ENCODE peak calls at places on chromosomes 6 and 20, in ten cellular contexts. O is cardiac muscle cell; Y is neuronal stem cell; D is tibial nerve; Z is endodermal cell; L is HCT116; J is breast epithelium; N is CD4-positive, alpha-beta memory T cell; A is neural progenitor cell; Q is psoas muscle. K is an unnamed sample.
A peak's percentile ranks its signal among the peaks of the same experiment; 100 is the strongest.

GRCh38 chr6:52221302-52221701 is 23.0 kb downstream of the IL17F start:
- DNase-seq in O (no peak), Z (no peak), Q (no peak), N (no peak), L (no peak), J (no peak), Y (no peak), D (no peak), A (no peak), K (no peak)

GRCh38 chr20:10761232-10761631 is 87.4 kb upstream of the JAG1 start:
- DNase-seq in D (no peak), L (no peak), Z (no peak), N (no peak), Y (no peak), O (peak; percentile 85), A (no peak), Q (no peak), J (no peak), K (no peak)

GRCh38 chr20:34557936-34558319 is 590 bp upstream of the MAP1LC3A start:
- DNase-seq in A (no peak), O (no peak), Y (no peak), Q (no peak), N (no peak), D (no peak), L (no peak), Z (peak; percentile 42), J (no peak), K (peak; percentile 60)

GRCh38 chr6:79048611-79049010 is 29.4 kb downstream of the PHIP start:
- DNase-seq in N (peak; percentile 11), A (peak; percentile 40), J (no peak), L (peak; percentile 34), Q (no peak), O (peak; percentile 57), Z (peak; percentile 63), Y (no peak), D (no peak), K (no peak)

GRCh38 chr6:17600527-17601388 is 656 bp downstream of the FAM8A1 start:
- DNase-seq in Y (peak; percentile 24), Z (peak; percentile 84), A (peak; percentile 78), N (peak; percentile 74), Q (peak; percentile 79), J (no peak), D (peak; percentile 14), L (no peak), O (peak; percentile 44), K (peak; percentile 72)

GRCh38 chr20:61773926-61774587 is 291.6 kb downstream of the TAF4 start:
- DNase-seq in D (no peak), N (no peak), L (no peak), O (no peak), Z (no peak), J (no peak), Q (no peak), Y (no peak), A (no peak), K (no peak)

GRCh38 chr6:169971171-169971861 is 219.9 kb downstream of the ERMARD start:
- DNase-seq in Z (peak; percentile 32), Q (no peak), O (no peak), J (no peak), L (no peak), A (no peak), D (no peak), N (no peak), Y (no peak), K (peak; percentile 55)

GRCh38 chr6:170134077-170135040 is 156.5 kb downstream of the DLL1 start:
- DNase-seq in A (peak; percentile 64), D (no peak), L (no peak), Z (peak; percentile 32), Q (no peak), N (no peak), O (peak; percentile 62), J (no peak), Y (peak; percentile 31), K (no peak)

GRCh38 chr6:55449219-55449618 is 122.0 kb downstream of the GFRAL start:
- DNase-seq in L (no peak), O (no peak), Q (no peak), A (peak; percentile 39), D (no peak), Y (no peak), N (no peak), J (no peak), Z (peak; percentile 51), K (no peak)

GRCh38 chr6:26270903-26271639 is 93.9 kb upstream of the BTN3A2 start:
- DNase-seq in Y (peak; percentile 93), O (peak; percentile 90), L (no peak), J (peak; percentile 65), A (peak; percentile 93), N (peak; percentile 87), D (peak; percentile 92), Z (peak; percentile 93), Q (peak; percentile 63), K (peak; percentile 87)

GRCh38 chr20:23235173-23236027 is 115.2 kb upstream of the NXT1 start:
- DNase-seq in O (peak; percentile 81), N (peak; percentile 18), Q (peak; percentile 79), Z (peak; percentile 91), L (peak; percentile 52), D (peak; percentile 57), J (no peak), Y (peak; percentile 60), A (peak; percentile 75), K (no peak)

GRCh38 chr6:31203345-31203979 is 33.0 kb upstream of the POU5F1 start:
- DNase-seq in L (peak; percentile 74), Q (no peak), D (no peak), A (no peak), N (peak; percentile 48), J (peak; percentile 54), Z (no peak), O (peak; percentile 33), Y (no peak), K (no peak)

GRCh38 chr20:46557231-46557956 is 6.9 kb upstream of the OCSTAMP start:
- DNase-seq in A (no peak), D (no peak), J (no peak), Y (no peak), O (peak; percentile 27), Q (no peak), Z (no peak), L (no peak), N (no peak), K (peak; percentile 67)

GRCh38 chr20:48614593-48615274 is 213.1 kb downstream of the PREX1 start:
- DNase-seq in L (no peak), Z (no peak), Y (no peak), N (no peak), J (peak; percentile 50), O (no peak), Q (peak; percentile 6), D (no peak), A (no peak), K (peak; percentile 41)

GRCh38 chr20:62776035-62776691 is 20.1 kb upstream of the MRGBP start:
- DNase-seq in L (no peak), Y (no peak), O (no peak), D (no peak), Q (no peak), N (no peak), Z (no peak), J (no peak), A (no peak), K (no peak)

GRCh38 chr20:62778058-62778457 is 18.2 kb upstream of the MRGBP start:
- DNase-seq in Z (no peak), O (no peak), N (no peak), Y (no peak), D (no peak), A (no peak), L (no peak), J (no peak), Q (no peak), K (no peak)

GRCh38 chr20:62777528-62777830 is 18.8 kb upstream of the MRGBP start:
- DNase-seq in Q (no peak), Y (no peak), N (peak; percentile 11), J (no peak), O (no peak), L (no peak), A (no peak), D (no peak), Z (no peak), K (no peak)

GRCh38 chr20:62775206-62775605 is 21.1 kb upstream of the MRGBP start:
- DNase-seq in L (no peak), Y (no peak), Q (no peak), N (no peak), J (no peak), O (no peak), A (no peak), D (no peak), Z (no peak), K (no peak)

GRCh38 chr20:62776692-62777527 is 19.4 kb upstream of the MRGBP start:
- DNase-seq in Z (peak; percentile 90), Q (no peak), N (peak; percentile 57), J (no peak), L (peak; percentile 75), A (no peak), O (no peak), Y (no peak), D (no peak), K (no peak)
- H3K27ac ChIP-seq in Z (no peak overlapping the region), Q (no peak overlapping the region), N (peak overlapping the region; percentile 55), J (no peak overlapping the region), L (peak overlapping the region; percentile 85), A (no peak overlapping the region), O (no peak overlapping the region), Y (no peak overlapping the region), D (peak overlapping the region; percentile 45), K (no peak overlapping the region)

DNA sequence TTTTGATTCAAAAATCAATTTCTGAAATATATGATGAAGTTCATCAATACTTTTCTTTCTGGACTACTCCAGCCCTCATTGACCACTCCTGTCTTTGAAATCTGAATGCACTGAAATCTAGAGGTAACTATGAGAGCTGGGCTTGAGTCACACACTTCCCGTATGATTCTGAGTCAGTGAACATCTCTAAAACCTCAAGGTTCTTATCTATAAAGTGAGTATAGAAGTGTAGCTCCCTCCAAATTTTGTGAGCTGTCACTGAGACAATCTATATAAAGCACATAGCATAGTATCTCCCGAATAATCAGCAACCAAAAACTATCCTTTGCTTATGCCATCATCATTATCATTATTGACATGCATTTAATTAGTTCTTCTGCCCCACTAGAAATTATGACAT is 182.4 kb downstream of the TSHZ2 start:
- DNase-seq in L (no peak), Z (no peak), Q (no peak), Y (no peak), O (peak; percentile 38), A (no peak), J (no peak), N (no peak), D (no peak), K (no peak)
- H3K4me1 ChIP-seq in L (no peaks in the 10 kb centered on the region), Z (no peaks in the 10 kb centered on the region), Q (no peaks in the 10 kb centered on the region), Y (peaks cover 5% of the 10 kb centered on the region), O (peaks cover 19% of the 10 kb centered on the region), A (peaks cover 13% of the 10 kb centered on the region), J (no peaks in the 10 kb centered on the region), N (no peaks in the 10 kb centered on the region), D (no peaks in the 10 kb centered on the region), K (no peaks in the 10 kb centered on the region)

DNA sequence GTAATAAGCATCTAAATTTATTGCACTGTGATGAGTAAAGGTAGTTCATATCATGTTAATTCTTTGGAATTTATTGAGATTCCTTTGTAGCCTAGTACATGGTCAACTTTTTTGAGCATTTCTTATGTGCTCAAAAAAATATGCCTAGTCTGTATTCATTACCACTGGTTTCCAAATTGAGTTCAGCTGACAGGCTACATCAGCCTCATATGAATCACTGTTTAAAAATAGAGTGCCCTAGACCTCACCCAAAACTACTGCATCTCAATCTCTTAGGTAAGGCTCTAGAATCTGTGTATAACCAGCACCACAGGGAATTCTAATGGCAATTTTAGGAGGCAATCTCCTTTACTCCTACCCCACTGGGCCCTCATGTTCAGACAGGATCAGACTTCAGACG is 16.7 kb upstream of the FOXF2 start:
- DNase-seq in N (no peak), Y (no peak), J (no peak), A (no peak), Z (no peak), Q (no peak), D (no peak), O (no peak), L (no peak), K (no peak)
- H3K27me3 ChIP-seq in N (peaks cover 9% of the 10 kb centered on the region), Y (peaks cover 25% of the 10 kb centered on the region), J (no peaks in the 10 kb centered on the region), A (peaks cover 94% of the 10 kb centered on the region), Z (peaks cover 62% of the 10 kb centered on the region), Q (peaks cover 9% of the 10 kb centered on the region), D (peaks cover 55% of the 10 kb centered on the region), O (peaks cover 84% of the 10 kb centered on the region), L (no peaks in the 10 kb centered on the region), K (peaks cover 6% of the 10 kb centered on the region)

GRCh38 chr6:29758761-29759160 is 35.5 kb downstream of the HLA-F start:
- DNase-seq in Z (peak; percentile 62), Y (no peak), Q (no peak), L (no peak), A (no peak), J (no peak), N (no peak), O (no peak), D (no peak), K (no peak)
- H3K27ac ChIP-seq in Z (no peak overlapping the region), Y (no peak overlapping the region), Q (no peak overlapping the region), L (no peak overlapping the region), A (no peak overlapping the region), J (no peak overlapping the region), N (no peak overlapping the region), O (no peak overlapping the region), D (no peak overlapping the region), K (no peak overlapping the region)